ENCODE peak calls at places on chromosomes 2 and 18, in four cellular contexts. O is HepG2, Y is SK-N-SH, Z is GM12878. H is an unnamed sample.

GRCh38 chr2:37982147-37982582 is 57.1 kb downstream of the RMDN2 start:
- DNase-seq in O (peak), Y (peak), Z (peak), H (peak)

GRCh38 chr18:28075501-28075900 is 101.4 kb downstream of the CDH2 start:
- DNase-seq in O (peak), Y (no peak), Z (no peak), H (no peak)

GRCh38 chr2:130799295-130799694 is 37.4 kb upstream of the ARHGEF4 start:
- DNase-seq in O (no peak), Y (no peak), Z (no peak), H (no peak)

GRCh38 chr2:171957061-171957460 is 34.8 kb downstream of the HAT1 start:
- DNase-seq in O (peak), Y (no peak), Z (no peak), H (no peak)

GRCh38 chr2:3902131-3902530 is 198.8 kb downstream of the DCDC2C start:
- DNase-seq in O (no peak), Y (no peak), Z (no peak), H (no peak)

GRCh38 chr2:73907840-73908452 is 15.1 kb downstream of the ACTG2 start:
- DNase-seq in O (peak), Y (no peak), Z (peak), H (peak)

GRCh38 chr2:168604252-168604651 is 148.2 kb downstream of the CERS6 start:
- DNase-seq in O (peak), Y (no peak), Z (no peak), H (no peak)

GRCh38 chr2:238158807-238159539 is at the start of gene ERFE:
- DNase-seq in O (no peak), Y (peak), Z (no peak), H (peak)

GRCh38 chr2:149490296-149490695 is 97.3 kb downstream of the MMADHC start:
- DNase-seq in O (no peak), Y (peak), Z (no peak), H (no peak)

GRCh38 chr2:179444056-179444455 is 179.4 kb upstream of the SESTD1 start:
- DNase-seq in O (no peak), Y (no peak), Z (no peak), H (no peak)

GRCh38 chr2:96470636-96471035 is 34.5 kb downstream of the NEURL3 start:
- DNase-seq in O (no peak), Y (peak), Z (no peak), H (peak)

GRCh38 chr18:78540636-78541400 is 438.8 kb upstream of the SALL3 start:
- DNase-seq in O (no peak), Y (no peak), Z (no peak), H (no peak)

GRCh38 chr2:223696719-223697118 is 94.6 kb upstream of the SCG2 start:
- DNase-seq in O (peak), Y (no peak), Z (no peak), H (no peak)

GRCh38 chr18:6795307-6795706 is 65.8 kb downstream of the ARHGAP28 start:
- DNase-seq in O (no peak), Y (no peak), Z (no peak), H (no peak)

GRCh38 chr2:190578158-190579057 is 43.9 kb upstream of the NEMP2 start:
- DNase-seq in O (peak), Y (no peak), Z (no peak), H (peak)

GRCh38 chr2:118847447-118848172 is at the start of gene EN1:
- DNase-seq in O (no peak), Y (peak), Z (no peak), H (peak)
- TF ChIP-seq GABPA in O (no peak), Y (no peak), Z (no peak), H (peak)

DNA sequence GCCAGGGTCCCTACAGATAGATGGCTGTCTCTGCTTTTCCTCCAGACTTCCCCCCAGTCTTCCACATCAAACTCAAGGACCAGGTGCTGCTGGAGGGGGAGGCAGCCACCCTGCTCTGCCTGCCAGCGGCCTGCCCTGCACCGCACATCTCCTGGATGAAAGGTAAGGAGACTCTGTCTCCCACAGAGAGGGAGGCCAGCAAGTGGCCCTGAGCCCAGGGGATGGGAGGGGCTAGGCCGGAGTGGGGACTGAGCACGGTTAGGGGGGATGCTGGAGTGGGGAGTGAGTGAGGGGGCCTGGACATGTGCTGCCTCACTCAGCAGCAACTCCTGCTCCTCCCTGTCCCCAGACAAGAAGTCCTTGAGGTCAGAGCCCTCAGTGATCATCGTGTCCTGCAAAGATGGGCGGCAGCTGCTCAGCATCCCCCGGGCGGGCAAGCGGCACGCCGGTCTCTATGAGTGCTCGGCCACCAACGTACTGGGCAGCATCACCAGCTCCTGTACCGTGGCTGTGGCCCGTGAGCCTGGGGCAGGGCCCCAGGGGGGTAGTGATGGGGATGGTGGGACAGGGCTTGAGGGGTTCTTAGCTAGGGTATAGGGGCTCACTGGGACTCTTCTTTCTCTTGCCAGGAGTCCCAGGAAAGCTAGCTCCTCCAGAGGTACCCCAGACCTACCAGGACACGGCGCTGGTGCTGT is 10.4 kb upstream of the GMPPA start:
- DNase-seq in O (no peak), Y (no peak), Z (no peak), H (no peak)
- TF ChIP-seq ZBTB33 in O (no peak), Y (no peak), Z (no peak), H (no peak)

DNA sequence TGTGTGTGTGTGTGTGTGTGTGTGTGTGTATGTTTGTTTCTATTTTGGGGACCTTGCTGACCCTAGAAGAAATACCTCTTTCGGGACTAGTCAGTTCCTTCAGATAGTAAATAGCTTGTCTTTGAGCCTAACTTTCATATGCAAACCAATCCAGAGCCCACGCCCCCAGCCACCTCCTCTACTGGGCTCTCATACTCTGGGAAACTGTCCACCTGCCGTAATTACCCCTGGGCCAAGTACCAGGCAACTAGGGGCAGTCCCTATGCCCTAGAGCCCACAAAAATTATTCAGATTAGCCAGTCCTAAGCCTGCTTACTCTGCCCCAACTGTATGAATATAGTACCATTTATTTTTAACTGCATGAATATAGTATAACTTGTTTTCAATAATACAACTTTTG is 970.4 kb downstream of the EPHA4 start:
- DNase-seq in O (no peak), Y (no peak), Z (no peak), H (no peak)
- TF ChIP-seq FOXM1 in O (no peak), Y (no peak), Z (no peak), H (no peak)

GRCh38 chr2:61255580-61256437 is 93.8 kb downstream of the C2orf74 start:
- DNase-seq in O (peak), Y (peak), Z (no peak), H (peak)
- TF ChIP-seq GABPA in O (no peak), Y (no peak), Z (no peak), H (no peak)

DNA sequence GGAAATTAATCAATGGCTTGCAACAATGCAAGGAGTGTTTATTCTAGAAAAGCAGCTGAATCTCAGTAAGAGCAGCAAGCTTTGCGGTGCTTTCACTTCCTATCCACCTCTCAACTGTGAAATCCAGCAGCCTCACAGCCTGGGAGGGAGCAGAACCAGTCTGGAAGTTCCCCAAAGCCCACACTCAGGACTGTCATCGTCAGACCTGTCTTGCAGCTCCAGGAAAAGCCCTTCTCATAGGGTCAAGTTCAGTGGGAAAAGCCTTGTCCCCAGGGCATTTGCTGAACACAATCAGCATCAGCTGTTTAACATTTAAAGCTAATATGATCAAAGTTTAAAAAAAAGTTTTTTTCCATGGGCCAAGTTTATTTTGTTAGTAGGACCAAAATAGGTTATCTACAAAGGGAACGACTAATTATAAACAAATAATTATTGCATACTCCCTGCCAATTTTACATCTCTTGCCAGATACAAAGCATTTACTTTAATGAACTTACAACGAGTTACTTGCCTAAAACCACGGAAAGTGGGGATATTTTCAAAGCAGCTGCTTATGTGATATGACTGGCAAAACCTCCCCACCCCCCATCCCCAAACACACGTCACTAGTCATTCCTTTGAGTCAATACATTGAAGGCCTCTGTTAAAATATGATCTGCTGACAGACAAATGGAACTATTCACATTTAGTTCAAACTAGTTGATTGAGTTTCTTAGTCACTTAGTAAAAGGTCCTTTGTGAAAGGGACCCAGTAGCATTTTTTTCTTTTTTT is 36.8 kb downstream of the PARD6G start:
- DNase-seq in O (peak), Y (no peak), Z (no peak), H (no peak)
- TF ChIP-seq ZBTB33 in O (no peak), Y (no peak), Z (no peak), H (no peak)

DNA sequence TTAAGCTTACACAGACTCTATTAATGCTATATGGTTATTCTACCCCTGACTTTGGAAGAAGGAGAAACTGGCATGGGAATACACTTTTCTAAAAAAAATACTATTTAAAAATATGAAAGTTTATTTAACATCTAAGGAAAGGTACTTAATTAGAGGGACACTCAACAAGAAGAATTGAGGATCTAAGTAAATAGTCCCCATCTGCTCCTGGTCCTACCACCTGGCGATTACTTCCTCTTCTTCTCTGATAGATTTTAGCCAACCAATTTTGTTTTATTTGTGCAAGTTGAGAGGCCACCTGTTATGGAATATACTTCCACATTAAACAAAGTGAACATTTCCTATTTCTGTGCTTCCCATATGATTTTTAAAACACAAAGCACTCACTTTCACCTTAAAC is 111.7 kb downstream of the BCL2 start:
- DNase-seq in O (no peak), Y (no peak), Z (no peak), H (no peak)
- TF ChIP-seq FOXM1 in O (no peak), Y (no peak), Z (no peak), H (no peak)